ENCODE peak calls at places on chromosomes 4 and X, in six cellular contexts. L is endothelial cell of umbilical vein, M is mesenchymal stem cell, J is PC-3, H is fibroblast of lung, K is A549. Y is an unnamed sample.

GRCh38 chr4:153115322-153116100 is 88.7 kb upstream of the TRIM2 start:
- DNase-seq in J (peak), H (peak), K (peak), M (peak), L (peak), Y (peak)

GRCh38 chr4:60805500-60806313 is 394.4 kb upstream of the ADGRL3 start:
- DNase-seq in L (no peak), K (peak), M (peak), H (peak), J (peak), Y (no peak)

GRCh38 chr4:82758701-82759685 is 39.6 kb downstream of the SCD5 start:
- DNase-seq in L (no peak), J (no peak), K (no peak), H (no peak), M (no peak), Y (no peak)

GRCh38 chr4:75432683-75433082 is 81.5 kb downstream of the RCHY1 start:
- DNase-seq in L (peak), H (no peak), M (peak), J (peak), K (peak), Y (no peak)

GRCh38 chr4:152981278-152981677 is 45.2 kb downstream of the FHDC1 start:
- DNase-seq in M (no peak), H (no peak), J (peak), K (no peak), L (no peak), Y (no peak)

GRCh38 chr4:149522031-149522430 is 293.6 kb downstream of the IQCM start:
- DNase-seq in L (no peak), M (no peak), H (peak), K (no peak), J (no peak), Y (no peak)

GRCh38 chrX:71164071-71164470 is 19.4 kb downstream of the NLGN3 start:
- DNase-seq in L (no peak), K (no peak), J (no peak), H (no peak), M (no peak), Y (peak)

GRCh38 chr4:107683873-107684272 is 36.2 kb downstream of the PAPSS1 start:
- DNase-seq in L (no peak), M (no peak), J (peak), K (peak), H (no peak), Y (no peak)

GRCh38 chr4:72076562-72076961 is 44.8 kb downstream of the NPFFR2 start:
- DNase-seq in J (peak), L (no peak), K (no peak), H (no peak), M (peak), Y (no peak)

GRCh38 chrX:121014826-121015225 is 29.3 kb upstream of the CT47A1 start:
- DNase-seq in L (no peak), H (no peak), K (no peak), M (no peak), J (no peak), Y (no peak)

GRCh38 chr4:15132739-15133138 is 130.5 kb downstream of the CPEB2 start:
- DNase-seq in J (no peak), H (peak), L (peak), K (no peak), M (no peak), Y (no peak)

GRCh38 chr4:124111922-124112321 is 600.6 kb downstream of the ANKRD50 start:
- DNase-seq in M (peak), L (peak), H (peak), J (peak), K (peak), Y (no peak)

GRCh38 chrX:119488749-119489148 is 20.5 kb downstream of the SLC25A5 start:
- DNase-seq in L (peak), J (peak), H (peak), K (peak), M (peak), Y (peak)

GRCh38 chr4:75634281-75634680 is 4.0 kb upstream of the CDKL2 start:
- DNase-seq in L (no peak), M (no peak), K (no peak), J (peak), H (no peak), Y (no peak)

GRCh38 chr4:7828011-7828720 is 111.5 kb downstream of the AFAP1 start:
- DNase-seq in K (no peak), H (peak), M (peak), L (peak), J (peak), Y (peak)

GRCh38 chr4:140027135-140027534 is 126.8 kb downstream of the MAML3 start:
- DNase-seq in H (no peak), J (no peak), M (no peak), L (no peak), K (no peak), Y (no peak)

GRCh38 chrX:154399527-154400368 is 1.6 kb downstream of the RPL10 start:
- DNase-seq in K (no peak), M (no peak), H (no peak), L (no peak), J (no peak), Y (peak)

GRCh38 chr4:69760455-69760854 is at the start of gene SULT1B1:
- DNase-seq in K (no peak), M (peak), J (no peak), H (peak), L (peak), Y (no peak)
- H3K27ac ChIP-seq in K (no peak), M (no peak), J (no peak), H (no peak), L (peak), Y (no peak)

DNA sequence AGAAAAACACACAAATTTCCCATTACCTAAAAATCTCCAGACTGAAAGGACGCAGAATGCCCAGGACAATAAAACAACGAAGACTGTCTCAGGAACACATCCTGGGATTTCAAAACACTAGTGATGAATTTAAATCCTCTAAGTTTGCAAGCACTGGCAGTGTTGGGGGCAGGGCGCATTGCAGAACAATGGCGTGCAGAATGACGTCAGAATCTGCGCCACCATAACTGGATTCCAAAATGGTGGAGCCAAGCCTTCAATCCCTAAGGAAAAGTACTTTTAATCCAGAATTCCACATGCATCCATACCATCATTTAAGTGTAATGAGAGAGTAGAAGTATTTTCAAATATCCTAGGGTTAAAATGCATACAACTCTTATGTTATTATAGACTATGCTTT is 679.1 kb downstream of the TRIML1 start:
- DNase-seq in J (no peak), M (no peak), H (no peak), K (no peak), L (no peak), Y (no peak)
- H3K4me2 ChIP-seq in J (no peak), M (no peak), H (no peak), K (no peak), L (no peak), Y (no peak)

DNA sequence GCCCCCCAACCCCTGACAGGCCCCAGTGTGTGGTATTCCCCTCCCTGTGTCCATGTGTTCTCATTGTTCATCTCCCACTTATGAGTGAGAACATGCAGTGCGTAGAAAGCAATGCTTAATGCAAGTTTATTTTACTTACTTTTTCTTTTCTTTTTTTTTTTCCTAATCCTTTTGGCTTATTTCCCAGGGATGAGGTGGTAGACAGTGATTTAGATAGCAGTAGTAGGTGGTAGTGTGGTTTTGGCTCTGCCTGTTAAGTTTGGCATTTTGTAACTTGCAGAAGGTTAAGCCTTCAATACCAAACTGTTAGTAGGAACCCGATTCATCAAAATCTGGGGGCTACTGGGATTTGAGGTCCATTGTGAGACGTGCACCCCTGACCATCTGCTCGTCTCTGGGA is 70.4 kb downstream of the PHOX2B start:
- DNase-seq in K (no peak), L (no peak), J (no peak), H (peak), M (peak), Y (no peak)
- H3K27ac ChIP-seq in K (no peak), L (no peak), J (no peak), H (no peak), M (no peak), Y (no peak)

GRCh38 chr4:183161630-183162029 is 62.6 kb downstream of the WWC2 start:
- DNase-seq in J (no peak), K (no peak), M (no peak), H (no peak), L (no peak), Y (no peak)

GRCh38 chr4:183157215-183157614 is 58.2 kb downstream of the WWC2 start:
- DNase-seq in M (no peak), J (peak), L (no peak), H (no peak), K (no peak), Y (peak)

GRCh38 chr4:183154701-183155391 is 55.8 kb downstream of the WWC2 start:
- DNase-seq in M (no peak), J (no peak), H (no peak), L (no peak), K (no peak), Y (no peak)

GRCh38 chr4:183155450-183156184 is 56.6 kb downstream of the WWC2 start:
- DNase-seq in H (no peak), M (no peak), K (no peak), J (no peak), L (no peak), Y (no peak)

DNA sequence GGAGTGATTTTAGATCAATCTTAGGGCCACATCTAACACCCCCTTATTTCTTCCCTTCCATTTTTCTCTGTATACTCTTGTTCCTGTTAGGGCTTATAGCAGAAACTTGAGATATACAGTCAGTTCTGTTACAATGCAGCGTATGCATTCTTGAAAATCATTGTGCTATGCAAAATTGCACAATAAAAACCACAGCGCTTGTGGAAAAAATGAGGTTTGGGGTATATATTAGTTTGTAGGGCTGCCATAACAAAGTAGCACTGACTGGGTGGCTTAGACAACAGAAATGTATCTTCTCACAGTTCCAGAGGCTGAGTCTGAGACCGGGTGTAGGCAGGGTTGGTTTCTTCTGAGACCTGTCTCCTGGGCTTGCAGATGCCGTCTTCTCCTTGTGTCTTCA is 59.0 kb downstream of the WWC2 start:
- DNase-seq in L (no peak), K (no peak), H (peak), J (no peak), M (peak), Y (no peak)
- H3K4me2 ChIP-seq in L (no peak), K (no peak), H (no peak), J (no peak), M (no peak), Y (peak)

GRCh38 chr4:26300314-26301307 is 20.2 kb upstream of the RBPJ start:
- DNase-seq in H (no peak), L (no peak), K (no peak), J (peak), M (no peak), Y (no peak)

GRCh38 chr4:26298198-26298950 is 22.4 kb upstream of the RBPJ start:
- DNase-seq in K (no peak), J (peak), M (no peak), L (peak), H (peak), Y (peak)

GRCh38 chr4:26299254-26299882 is 21.4 kb upstream of the RBPJ start:
- DNase-seq in J (no peak), K (no peak), M (no peak), L (no peak), H (peak), Y (no peak)

GRCh38 chr4:26303008-26303407 is 17.8 kb upstream of the RBPJ start:
- DNase-seq in M (no peak), H (no peak), L (no peak), K (no peak), J (no peak), Y (no peak)

GRCh38 chr4:26302390-26302897 is 18.4 kb upstream of the RBPJ start:
- DNase-seq in K (no peak), M (no peak), L (no peak), J (no peak), H (no peak), Y (no peak)
- H3K27ac ChIP-seq in K (no peak), M (no peak), L (no peak), J (no peak), H (no peak), Y (no peak)

DNA sequence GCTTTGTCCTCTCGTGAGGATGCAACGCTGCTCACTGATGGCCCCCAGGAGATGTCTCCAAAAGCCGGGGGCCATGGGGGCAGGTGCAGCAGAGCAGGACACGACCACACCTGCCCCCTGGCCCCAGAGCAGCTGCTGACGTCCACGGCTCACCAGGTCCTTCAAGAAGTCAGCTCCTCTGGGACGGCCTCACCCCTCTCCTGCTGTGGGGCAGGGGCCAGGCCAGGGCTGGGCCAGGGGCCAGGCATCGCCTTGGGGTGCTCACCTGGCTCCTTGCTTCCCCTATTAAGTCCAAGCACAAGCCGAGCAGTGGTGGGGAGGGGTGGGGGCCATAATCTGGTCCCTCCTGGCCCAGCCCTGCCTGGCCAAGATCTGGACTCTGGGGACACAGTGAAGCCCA is 28.6 kb upstream of the MXD4 start:
- DNase-seq in M (no peak), K (no peak), H (no peak), J (no peak), L (no peak), Y (peak)
- H3K4me2 ChIP-seq in M (no peak), K (no peak), H (no peak), J (no peak), L (no peak), Y (no peak)

DNA sequence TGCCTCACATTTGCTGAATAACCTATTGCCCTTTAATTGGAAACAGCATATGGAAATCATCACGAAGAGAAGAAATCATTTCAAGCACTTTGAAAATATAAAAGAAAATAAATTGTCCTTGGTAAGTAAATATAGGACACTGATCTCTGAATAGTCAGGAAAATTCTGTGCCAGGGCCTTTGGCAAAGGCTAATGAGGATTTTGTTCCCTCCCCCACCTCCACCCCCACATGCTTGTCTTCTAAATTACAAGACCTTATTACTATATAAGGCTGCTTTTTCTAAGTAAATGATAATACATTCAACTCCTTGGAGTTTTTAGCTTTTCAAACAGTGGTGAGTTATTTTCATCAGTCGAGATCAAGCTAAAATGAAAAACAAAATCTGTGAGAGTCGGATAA is 15.8 kb downstream of the SYNPO2 start:
- DNase-seq in J (no peak), L (no peak), K (no peak), M (no peak), H (peak), Y (no peak)
- H3K27ac ChIP-seq in J (no peak), L (no peak), K (no peak), M (no peak), H (no peak), Y (no peak)

GRCh38 chrX:19377799-19378198 is 34.1 kb downstream of the PDHA1 start:
- DNase-seq in K (no peak), J (no peak), H (no peak), M (no peak), L (no peak), Y (no peak)

GRCh38 chrX:19373034-19373891 is 29.5 kb downstream of the PDHA1 start:
- DNase-seq in K (no peak), L (no peak), H (no peak), M (no peak), J (no peak), Y (no peak)

GRCh38 chrX:19375546-19375945 is 31.8 kb downstream of the PDHA1 start:
- DNase-seq in H (no peak), L (no peak), M (no peak), K (no peak), J (no peak), Y (peak)

GRCh38 chrX:19372170-19373033 is 28.7 kb downstream of the PDHA1 start:
- DNase-seq in M (peak), L (peak), K (peak), H (peak), J (peak), Y (peak)
- H3K4me2 ChIP-seq in M (peak), L (peak), K (no peak), H (peak), J (peak), Y (peak)

GRCh38 chr4:64271601-64272081 is 137.6 kb downstream of the TECRL start:
- DNase-seq in M (no peak), L (no peak), K (peak), H (no peak), J (peak), Y (peak)

GRCh38 chr4:64272432-64272831 is 136.8 kb downstream of the TECRL start:
- DNase-seq in H (no peak), M (no peak), J (peak), L (no peak), K (no peak), Y (no peak)
- H3K27ac ChIP-seq in H (no peak), M (no peak), J (no peak), L (no peak), K (no peak), Y (no peak)